ENCODE peak calls at places on chromosomes 16 and 17, in ten cellular contexts. G is kidney epithelial cell; M is epithelial cell of esophagus; T is GM13977; W is left ventricle myocardium inferior; P is lung; I is PC-9; H is neural crest cell; R is CD4-positive, alpha-beta T cell; K is BE2C. O is an unnamed sample.

GRCh38 chr17:47615766-47616424 is 33.8 kb upstream of the KPNB1 start:
- DNase-seq in K (no peak), H (no peak), G (no peak), I (no peak), W (no peak), P (no peak), R (no peak), T (peak), M (peak), O (no peak)

GRCh38 chr17:38428150-38428642 is at the start of gene ARHGAP23:
- DNase-seq in K (peak), W (peak), P (peak), G (no peak), H (no peak), T (peak), M (no peak), R (peak), I (peak), O (no peak)

GRCh38 chr16:48101069-48101674 is 54.6 kb downstream of the ABCC12 start:
- DNase-seq in W (no peak), I (no peak), G (no peak), T (peak), P (no peak), R (no peak), K (no peak), M (peak), H (no peak), O (no peak)

GRCh38 chr16:66478733-66479511 is 51.8 kb downstream of the BEAN1 start:
- DNase-seq in K (peak), G (no peak), R (peak), T (peak), P (peak), M (peak), W (peak), H (peak), I (peak), O (peak)

GRCh38 chr16:6512512-6512911 is 820.1 kb upstream of the RBFOX1 start:
- DNase-seq in P (no peak), K (no peak), T (no peak), I (no peak), R (no peak), W (no peak), G (no peak), H (no peak), M (no peak), O (no peak)

GRCh38 chr16:84268231-84268630 is 26.4 kb upstream of the WFDC1 start:
- DNase-seq in G (no peak), P (no peak), I (no peak), R (no peak), K (no peak), T (no peak), M (no peak), W (no peak), H (no peak), O (no peak)

GRCh38 chr16:56041556-56042140 is 149.6 kb upstream of the GNAO1 start:
- DNase-seq in M (peak), P (no peak), H (no peak), I (peak), R (peak), T (peak), K (peak), W (no peak), G (no peak), O (no peak)

GRCh38 chr17:66255112-66255511 is 25.9 kb upstream of the APOH start:
- DNase-seq in I (peak), P (no peak), R (peak), M (peak), G (peak), H (peak), T (peak), K (peak), W (no peak), O (no peak)

GRCh38 chr17:32483451-32484019 is 3.3 kb upstream of the CDK5R1 start:
- DNase-seq in I (peak), T (peak), P (no peak), G (no peak), W (peak), H (peak), R (peak), M (peak), K (peak), O (no peak)

GRCh38 chr16:79769320-79770243 is 169.0 kb upstream of the MAF start:
- DNase-seq in P (no peak), K (no peak), R (no peak), M (no peak), W (no peak), H (no peak), I (no peak), T (no peak), G (no peak), O (no peak)

GRCh38 chr17:75896360-75897075 is at the start of gene TRIM65:
- DNase-seq in G (no peak), H (peak), T (peak), W (peak), I (peak), P (peak), K (peak), M (peak), R (peak), O (peak)

GRCh38 chr16:25372716-25373115 is 115.1 kb upstream of the ZKSCAN2 start:
- DNase-seq in G (no peak), T (no peak), M (no peak), H (no peak), R (no peak), K (no peak), P (no peak), W (no peak), I (no peak), O (no peak)

GRCh38 chr16:47323241-47323640 is 137.6 kb downstream of the ITFG1 start:
- DNase-seq in P (no peak), W (no peak), H (no peak), G (no peak), K (no peak), M (no peak), R (no peak), I (no peak), T (no peak), O (no peak)

GRCh38 chr16:66523861-66524354 is 26.0 kb downstream of the TK2 start:
- DNase-seq in W (no peak), H (no peak), P (no peak), M (no peak), G (no peak), T (no peak), R (peak), I (no peak), K (no peak), O (no peak)

GRCh38 chr17:63222655-63223054 is 223.5 kb downstream of the CYB561 start:
- DNase-seq in P (no peak), H (no peak), W (no peak), M (peak), T (no peak), R (no peak), G (no peak), K (peak), I (no peak), O (no peak)

GRCh38 chr17:39739020-39739884 is 1.5 kb downstream of the GRB7 start:
- DNase-seq in G (no peak), H (no peak), I (peak), K (no peak), R (no peak), T (no peak), P (peak), W (no peak), M (peak), O (no peak)

GRCh38 chr17:17754719-17755686 is 73.7 kb downstream of the RAI1 start:
- DNase-seq in H (no peak), M (no peak), P (peak), W (peak), T (no peak), K (no peak), G (no peak), R (no peak), I (no peak), O (no peak)

GRCh38 chr16:4385789-4386451 is 14.3 kb downstream of the VASN start:
- DNase-seq in H (no peak), I (no peak), K (no peak), T (no peak), M (no peak), G (no peak), R (no peak), P (no peak), W (no peak), O (no peak)

GRCh38 chr16:30875881-30876791 is 17.7 kb downstream of the BCL7C start:
- DNase-seq in K (no peak), H (peak), R (no peak), W (no peak), G (no peak), M (peak), T (peak), P (no peak), I (peak), O (no peak)

GRCh38 chr17:66711936-66712335 is 123.0 kb upstream of the CACNG5 start:
- DNase-seq in M (peak), P (peak), K (no peak), I (no peak), T (no peak), G (peak), R (no peak), W (no peak), H (no peak), O (no peak)

GRCh38 chr17:19714542-19715411 is 1.6 kb downstream of the SLC47A2 start:
- DNase-seq in I (peak), T (no peak), M (no peak), W (no peak), R (no peak), K (no peak), P (no peak), G (no peak), H (no peak), O (no peak)

GRCh38 chr17:19716108-19717030 is at the start of gene SLC47A2:
- DNase-seq in K (no peak), M (no peak), T (no peak), I (peak), P (no peak), R (no peak), H (no peak), W (no peak), G (peak), O (no peak)

GRCh38 chr17:19712436-19713004 is 3.9 kb downstream of the SLC47A2 start:
- DNase-seq in W (no peak), P (no peak), R (no peak), G (no peak), T (no peak), H (no peak), M (no peak), I (no peak), K (no peak), O (no peak)

GRCh38 chr17:19713901-19714361 is 2.5 kb downstream of the SLC47A2 start:
- DNase-seq in T (no peak), K (no peak), G (no peak), P (no peak), I (no peak), R (no peak), M (no peak), W (no peak), H (no peak), O (no peak)

GRCh38 chr17:19713462-19713861 is 2.9 kb downstream of the SLC47A2 start:
- DNase-seq in G (no peak), H (no peak), T (no peak), P (no peak), M (no peak), W (no peak), R (no peak), I (no peak), K (no peak), O (no peak)
- TF ChIP-seq CTCF in G (peak), H (peak), T (no peak), P (no peak), M (no peak), W (no peak), R (no peak), I (no peak), K (no peak), O (no peak)

GRCh38 chr16:2205104-2205966 is at the start of gene MLST8:
- DNase-seq in G (no peak), K (peak), M (peak), W (peak), R (peak), P (peak), T (peak), I (peak), H (peak), O (peak)
- TF ChIP-seq CTCF in G (no peak), K (peak), M (no peak), W (peak), R (peak), P (no peak), T (peak), I (peak), H (peak), O (peak)

GRCh38 chr16:5488581-5488980 is 391.0 kb upstream of the EEF2KMT start:
- DNase-seq in M (no peak), G (no peak), H (no peak), T (no peak), W (no peak), R (no peak), I (no peak), K (no peak), P (no peak), O (no peak)

GRCh38 chr16:5487728-5488127 is 390.1 kb upstream of the EEF2KMT start:
- DNase-seq in H (no peak), W (no peak), P (no peak), G (no peak), T (no peak), K (no peak), M (no peak), I (no peak), R (no peak), O (no peak)

GRCh38 chr16:5496013-5496412 is 398.4 kb upstream of the EEF2KMT start:
- DNase-seq in G (no peak), P (no peak), W (no peak), M (no peak), T (no peak), H (no peak), I (no peak), K (no peak), R (no peak), O (no peak)

DNA sequence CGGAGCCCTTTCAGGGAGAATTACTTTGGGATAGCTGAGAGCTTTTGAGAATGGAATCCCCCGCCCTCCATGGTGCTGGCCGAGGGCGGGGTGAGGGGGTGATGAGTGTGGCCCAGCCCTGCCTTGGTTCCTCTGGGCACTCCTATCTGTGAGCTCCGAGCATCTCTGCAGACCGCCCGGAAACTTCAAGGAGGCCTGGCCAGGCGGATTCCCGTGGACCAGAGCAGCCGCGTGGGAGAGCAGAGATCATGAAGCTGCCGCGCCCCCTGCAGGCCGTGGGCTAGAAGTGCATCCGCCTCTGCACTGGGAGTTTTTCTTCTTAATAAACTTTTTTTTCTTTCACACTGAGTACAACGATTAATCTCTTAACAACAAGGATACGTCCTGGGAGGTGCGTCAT is 392.9 kb upstream of the EEF2KMT start:
- DNase-seq in M (no peak), T (no peak), P (no peak), W (no peak), I (peak), R (no peak), H (peak), K (peak), G (no peak), O (no peak)
- TF ChIP-seq CTCF in M (no peak), T (peak), P (no peak), W (peak), I (peak), R (no peak), H (peak), K (peak), G (peak), O (peak)

GRCh38 chr17:80926601-80927250 is 64.9 kb upstream of the CHMP6 start:
- DNase-seq in R (no peak), T (no peak), I (no peak), M (no peak), K (no peak), P (no peak), W (no peak), H (no peak), G (no peak), O (no peak)
- TF ChIP-seq CTCF in R (no peak), T (no peak), I (no peak), M (no peak), K (peak), P (no peak), W (no peak), H (no peak), G (no peak), O (no peak)

GRCh38 chr16:81528258-81528657 is 83.7 kb downstream of the CMIP start:
- DNase-seq in M (no peak), T (no peak), R (no peak), K (no peak), P (no peak), W (no peak), I (no peak), G (no peak), H (no peak), O (no peak)
- TF ChIP-seq CTCF in M (peak), T (no peak), R (no peak), K (no peak), P (no peak), W (no peak), I (no peak), G (no peak), H (no peak), O (no peak)

GRCh38 chr16:59192551-59193199 is 458.6 kb upstream of the GOT2 start:
- DNase-seq in R (no peak), P (no peak), W (no peak), M (peak), K (peak), T (peak), I (peak), G (no peak), H (peak), O (no peak)
- TF ChIP-seq CTCF in R (no peak), P (peak), W (peak), M (peak), K (peak), T (peak), I (peak), G (peak), H (peak), O (peak)

DNA sequence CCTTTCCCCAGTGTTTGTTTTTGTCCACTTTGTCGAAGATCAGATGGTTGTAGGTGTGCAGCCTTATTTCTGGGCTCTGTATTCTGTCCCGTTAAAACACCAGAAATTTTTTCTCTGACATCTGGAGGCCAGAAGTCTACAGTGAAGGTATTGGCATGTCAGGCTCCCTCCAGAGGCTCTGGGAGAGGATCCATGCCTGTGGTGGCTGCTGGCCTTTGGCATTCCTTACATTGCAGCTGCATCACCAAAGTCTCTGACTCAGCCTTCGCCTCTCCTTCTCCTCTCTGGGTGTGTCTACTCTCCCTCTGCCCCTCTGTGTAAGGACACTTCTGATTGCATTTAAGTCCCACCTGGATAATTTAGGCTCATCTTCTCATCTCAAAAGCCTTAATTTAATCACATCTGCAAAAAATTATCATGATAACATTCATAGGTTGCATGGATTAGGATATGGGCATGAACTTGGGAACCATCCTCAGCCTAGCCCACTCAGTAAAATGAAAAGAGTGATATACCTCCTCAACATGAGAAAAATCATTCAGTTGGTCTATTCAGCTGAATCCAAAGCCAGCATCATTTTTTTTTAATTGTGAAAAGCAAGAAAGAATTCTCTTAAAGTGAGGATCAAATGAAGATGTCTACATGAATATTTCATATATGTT is 78.0 kb downstream of the MAP2K6 start:
- DNase-seq in R (no peak), H (no peak), G (peak), T (no peak), M (peak), P (no peak), W (no peak), I (peak), K (no peak), O (no peak)
- TF ChIP-seq CTCF in R (no peak), H (no peak), G (peak), T (no peak), M (no peak), P (no peak), W (no peak), I (no peak), K (no peak), O (no peak)

GRCh38 chr16:81458827-81459598 is 14.4 kb downstream of the CMIP start:
- DNase-seq in K (no peak), T (no peak), I (no peak), H (no peak), P (no peak), W (no peak), G (no peak), R (no peak), M (no peak), O (no peak)
- TF ChIP-seq CTCF in K (no peak), T (no peak), I (no peak), H (no peak), P (no peak), W (no peak), G (no peak), R (no peak), M (no peak), O (no peak)

GRCh38 chr17:79794659-79795511 is 2.0 kb downstream of the CBX8 start:
- DNase-seq in H (no peak), R (no peak), M (no peak), K (no peak), T (no peak), G (no peak), P (no peak), I (no peak), W (no peak), O (no peak)

GRCh38 chr17:79795795-79796569 is 895 bp downstream of the CBX8 start:
- DNase-seq in P (no peak), M (no peak), G (no peak), K (no peak), W (no peak), I (peak), R (no peak), H (no peak), T (peak), O (no peak)

GRCh38 chr17:79797492-79798295 is 817 bp upstream of the CBX8 start:
- DNase-seq in W (no peak), H (no peak), P (no peak), M (no peak), I (no peak), T (peak), G (no peak), R (no peak), K (peak), O (no peak)

GRCh38 chr17:79798296-79799173 is 1.7 kb upstream of the CBX8 start:
- DNase-seq in R (no peak), T (no peak), K (no peak), M (no peak), W (no peak), P (no peak), H (no peak), G (no peak), I (peak), O (no peak)

DNA sequence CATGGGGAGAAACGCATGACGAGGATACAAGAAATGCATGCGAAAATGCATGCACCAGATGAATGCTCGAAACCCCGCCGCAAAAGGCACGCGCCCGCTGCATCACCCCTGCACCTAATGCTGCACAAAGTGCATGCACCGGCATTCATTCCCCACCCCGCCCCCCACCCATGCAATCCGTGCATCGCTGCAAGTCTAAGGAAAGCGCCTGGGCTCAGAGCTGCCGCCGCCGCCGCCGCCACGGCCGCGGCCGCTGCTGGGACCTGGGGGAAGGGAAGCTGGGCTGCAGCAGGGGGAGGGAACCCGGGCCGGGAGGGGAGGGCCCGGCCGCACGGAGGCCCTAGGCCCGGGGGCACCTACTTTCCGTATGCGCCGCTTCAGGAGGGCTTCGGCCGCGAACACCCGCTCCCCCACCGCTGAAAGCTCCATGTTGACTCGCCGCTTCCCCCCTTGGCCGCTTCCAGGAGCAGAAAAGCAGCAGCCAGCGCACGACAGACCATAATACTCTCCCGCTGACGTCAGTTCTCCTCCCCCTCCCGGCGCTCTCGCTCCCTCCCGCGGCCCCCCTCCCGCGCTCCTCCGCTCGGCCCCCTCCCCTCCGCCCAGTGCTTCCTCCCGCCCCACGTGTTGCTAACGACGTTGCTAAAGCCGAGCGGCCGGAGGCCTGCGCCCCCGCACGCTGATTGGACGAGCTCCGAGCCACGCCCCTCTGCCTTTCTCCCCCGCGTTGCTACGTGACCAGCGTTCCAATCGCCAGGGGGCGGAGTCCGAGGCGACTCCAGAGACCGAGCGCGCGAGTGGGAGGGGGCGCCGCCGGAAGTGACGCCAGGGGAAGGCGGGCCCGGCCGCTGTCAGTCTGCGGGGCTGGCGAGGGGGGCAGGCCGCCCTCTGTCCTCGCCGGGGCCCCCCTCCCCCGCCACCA is at the start of gene CBX8:
- DNase-seq in W (peak), I (peak), P (peak), M (peak), T (peak), K (peak), H (peak), G (peak), R (peak), O (peak)
- TF ChIP-seq CTCF in W (peak), I (no peak), P (peak), M (no peak), T (peak), K (no peak), H (no peak), G (peak), R (no peak), O (no peak)